ENCODE peak calls at places on chromosomes 5 and 9, in five cellular contexts. I is activated T-cell treated with anti-CD3 and anti-CD28 coated beads, Interleukin-2, amount 50 U/mL, for 48 hours; S is head of caudate nucleus; A is activated CD4-positive, alpha-beta memory T cell treated with anti-CD3 and anti-CD28 coated beads, Interleukin-2, amount 10 ng/mL, durations not matched to agents 7 days and 5 days; F is NCI-H1105. W is an unnamed sample.

GRCh38 chr5:98775962-98776687 is 2.7 kb downstream of the RGMB start:
- DNase-seq in I (no peak), S (no peak), A (no peak), F (no peak), W (no peak)

GRCh38 chr5:144436007-144436406 is 265.3 kb downstream of the KCTD16 start:
- DNase-seq in I (no peak), S (no peak), A (no peak), F (peak; percentile 42), W (no peak)

GRCh38 chr5:89473196-89473595 is 590.2 kb upstream of the MEF2C start:
- DNase-seq in I (no peak), S (no peak), A (no peak), F (no peak), W (peak; percentile 10)

GRCh38 chr9:93027750-93028149 is 30.8 kb upstream of the SUSD3 start:
- DNase-seq in I (no peak), S (no peak), A (no peak), F (no peak), W (no peak)

GRCh38 chr5:142827934-142828576 is 57.9 kb downstream of the ARHGAP26 start:
- DNase-seq in I (no peak), S (no peak), A (no peak), F (no peak), W (no peak)

GRCh38 chr5:68405026-68405684 is 189.6 kb downstream of the PIK3R1 start:
- DNase-seq in I (no peak), S (no peak), A (no peak), F (no peak), W (no peak)

GRCh38 chr5:163459888-163460561 is at the start of gene NUDCD2:
- DNase-seq in I (peak; percentile 95), S (peak; percentile 97), A (peak; percentile 95), F (peak; percentile 84), W (peak; percentile 89)

GRCh38 chr9:88388203-88388885 is at the start of gene SPIN1:
- DNase-seq in I (peak; percentile 90), S (peak; percentile 49), A (peak; percentile 84), F (peak; percentile 71), W (no peak)

GRCh38 chr5:65774346-65774745 is 52.3 kb downstream of the NLN start:
- DNase-seq in I (no peak), S (no peak), A (no peak), F (no peak), W (no peak)

GRCh38 chr9:36191290-36191645 is 547 bp downstream of the CLTA start:
- DNase-seq in I (peak; percentile 64), S (peak; percentile 28), A (peak; percentile 61), F (no peak), W (no peak)

GRCh38 chr5:131810510-131811249 is 13.9 kb upstream of the FNIP1 start:
- DNase-seq in I (no peak), S (no peak), A (no peak), F (no peak), W (no peak)

GRCh38 chr9:107633375-107633774 is 143.8 kb upstream of the KLF4 start:
- DNase-seq in I (no peak), S (no peak), A (no peak), F (no peak), W (no peak)

GRCh38 chr9:133115604-133116345 is 5.3 kb downstream of the RALGDS start:
- DNase-seq in I (peak; percentile 81), S (peak; percentile 73), A (peak; percentile 79), F (no peak), W (no peak)

GRCh38 chr5:158154226-158155005 is 295.5 kb upstream of the CLINT1 start:
- DNase-seq in I (no peak), S (no peak), A (no peak), F (no peak), W (peak; percentile 65)

GRCh38 chr9:35470894-35471293 is 19.0 kb upstream of the RUSC2 start:
- DNase-seq in I (no peak), S (no peak), A (no peak), F (no peak), W (no peak)

GRCh38 chr5:44935262-44935661 is 126.5 kb downstream of the MRPS30 start:
- DNase-seq in I (no peak), S (no peak), A (no peak), F (no peak), W (no peak)

GRCh38 chr5:132764671-132765070 is 12.4 kb downstream of the SEPTIN8 start:
- DNase-seq in I (no peak), S (no peak), A (no peak), F (no peak), W (no peak)

GRCh38 chr5:592158-592557 is 20.0 kb upstream of the CEP72 start:
- DNase-seq in I (no peak), S (no peak), A (no peak), F (no peak), W (no peak)

GRCh38 chr5:171537923-171538537 is 118.6 kb downstream of the FGF18 start:
- DNase-seq in I (no peak), S (no peak), A (no peak), F (no peak), W (no peak)

GRCh38 chr5:167565555-167565954 is 725.9 kb upstream of the WWC1 start:
- DNase-seq in I (no peak), S (no peak), A (no peak), F (no peak), W (no peak)

GRCh38 chr5:766666-767431 is 17.7 kb downstream of the ZDHHC11B start:
- DNase-seq in I (peak; percentile 16), S (no peak), A (peak; percentile 15), F (no peak), W (no peak)

GRCh38 chr5:37966291-37966690 is 126.5 kb upstream of the GDNF start:
- DNase-seq in I (no peak), S (no peak), A (no peak), F (no peak), W (no peak)

GRCh38 chr9:133347515-133347984 is 381 bp downstream of the MED22 start:
- DNase-seq in I (no peak), S (no peak), A (peak; percentile 41), F (no peak), W (no peak)

GRCh38 chr9:123080444-123080843 is 47.0 kb downstream of the GPR21 start:
- DNase-seq in I (no peak), S (no peak), A (no peak), F (no peak), W (no peak)

GRCh38 chr9:93830606-93831005 is 124.5 kb downstream of the BARX1 start:
- DNase-seq in I (no peak), S (no peak), A (no peak), F (no peak), W (no peak)

GRCh38 chr9:108205276-108205675 is 650.5 kb downstream of the ACTL7B start:
- DNase-seq in I (no peak), S (no peak), A (no peak), F (no peak), W (no peak)

GRCh38 chr9:113507256-113507655 is 43.7 kb downstream of the RGS3 start:
- DNase-seq in I (no peak), S (no peak), A (no peak), F (no peak), W (no peak)

GRCh38 chr5:179824745-179825112 is 4.0 kb downstream of the SQSTM1 start:
- DNase-seq in I (no peak), S (no peak), A (no peak), F (no peak), W (no peak)

GRCh38 chr5:110623875-110624274 is 102.6 kb downstream of the TMEM232 start:
- DNase-seq in I (no peak), S (no peak), A (no peak), F (no peak), W (no peak)

GRCh38 chr9:123441769-123442168 is 85.8 kb downstream of the CRB2 start:
- DNase-seq in I (no peak), S (no peak), A (no peak), F (no peak), W (no peak)

GRCh38 chr9:135183538-135184153 is 96.2 kb downstream of the OLFM1 start:
- DNase-seq in I (no peak), S (no peak), A (no peak), F (no peak), W (no peak)

GRCh38 chr5:2896371-2897275 is 145.1 kb upstream of the IRX2 start:
- DNase-seq in I (no peak), S (no peak), A (no peak), F (no peak), W (no peak)

GRCh38 chr9:136835932-136836901 is 6.1 kb upstream of the AJM1 start:
- DNase-seq in I (no peak), S (no peak), A (no peak), F (no peak), W (no peak)

GRCh38 chr9:126146254-126147145 is 180.1 kb upstream of the MVB12B start:
- DNase-seq in I (peak; percentile 51), S (no peak), A (peak; percentile 17), F (no peak), W (no peak)

GRCh38 chr5:56176155-56176798 is 56.9 kb downstream of the ANKRD55 start:
- DNase-seq in I (no peak), S (no peak), A (no peak), F (no peak), W (no peak)

GRCh38 chr5:147168578-147169327 is 66.1 kb upstream of the STK32A start:
- DNase-seq in I (no peak), S (no peak), A (no peak), F (no peak), W (no peak)

GRCh38 chr5:179215576-179215975 is 129.7 kb downstream of the ADAMTS2 start:
- DNase-seq in I (no peak), S (no peak), A (no peak), F (no peak), W (no peak)